ENCODE peak calls at places on chromosome 22, in four cellular contexts. U is WTC11, T is K562, L is H1. S is an unnamed sample.

GRCh38 chr22:47034905-47035419 is 272.5 kb downstream of the TBC1D22A start:
- DNase-seq in T (no peak), U (no peak), L (no peak), S (peak; percentile 70)

GRCh38 chr22:25940479-25940878 is 198.5 kb downstream of the MYO18B start:
- DNase-seq in U (no peak), L (no peak), T (no peak), S (no peak)

GRCh38 chr22:47558828-47559700 is 796.6 kb downstream of the TBC1D22A start:
- DNase-seq in U (no peak), T (no peak), L (no peak), S (no peak)

GRCh38 chr22:45192701-45193187 is 29.0 kb downstream of the NUP50 start:
- DNase-seq in L (no peak), T (peak; percentile 42), U (peak; percentile 48), S (no peak)

GRCh38 chr22:39592104-39593060 is 21.8 kb downstream of the CACNA1I start:
- DNase-seq in T (no peak), L (no peak), U (no peak), S (peak; percentile 49)

GRCh38 chr22:28424427-28425080 is 255.1 kb downstream of the TTC28 start:
- DNase-seq in L (no peak), U (no peak), T (no peak), S (peak; percentile 39)

GRCh38 chr22:48940988-48941902 is 886.4 kb downstream of the BRD1 start:
- DNase-seq in L (no peak), U (no peak), T (no peak), S (no peak)

GRCh38 chr22:49561338-49561737 is 266.3 kb downstream of the BRD1 start:
- DNase-seq in L (no peak), U (no peak), T (no peak), S (no peak)

GRCh38 chr22:25764270-25765015 is 22.5 kb downstream of the MYO18B start:
- DNase-seq in L (no peak), T (peak; percentile 25), U (peak; percentile 72), S (peak; percentile 42)

GRCh38 chr22:42648368-42649260 is 578 bp downstream of the CYB5R3 start:
- DNase-seq in T (no peak), U (no peak), L (no peak), S (no peak)

GRCh38 chr22:27251563-27251962 is 550.0 kb downstream of the MN1 start:
- DNase-seq in U (no peak), L (no peak), T (no peak), S (no peak)

GRCh38 chr22:27335102-27335660 is 466.4 kb downstream of the MN1 start:
- DNase-seq in T (no peak), U (no peak), L (no peak), S (no peak)

GRCh38 chr22:43263645-43264514 is 76.9 kb upstream of the TTLL12 start:
- DNase-seq in L (no peak), U (no peak), T (peak; percentile 72), S (peak; percentile 66)

GRCh38 chr22:31177420-31178162 is 17.6 kb downstream of the RNF185 start:
- DNase-seq in T (no peak), U (no peak), L (no peak), S (no peak)

DNA sequence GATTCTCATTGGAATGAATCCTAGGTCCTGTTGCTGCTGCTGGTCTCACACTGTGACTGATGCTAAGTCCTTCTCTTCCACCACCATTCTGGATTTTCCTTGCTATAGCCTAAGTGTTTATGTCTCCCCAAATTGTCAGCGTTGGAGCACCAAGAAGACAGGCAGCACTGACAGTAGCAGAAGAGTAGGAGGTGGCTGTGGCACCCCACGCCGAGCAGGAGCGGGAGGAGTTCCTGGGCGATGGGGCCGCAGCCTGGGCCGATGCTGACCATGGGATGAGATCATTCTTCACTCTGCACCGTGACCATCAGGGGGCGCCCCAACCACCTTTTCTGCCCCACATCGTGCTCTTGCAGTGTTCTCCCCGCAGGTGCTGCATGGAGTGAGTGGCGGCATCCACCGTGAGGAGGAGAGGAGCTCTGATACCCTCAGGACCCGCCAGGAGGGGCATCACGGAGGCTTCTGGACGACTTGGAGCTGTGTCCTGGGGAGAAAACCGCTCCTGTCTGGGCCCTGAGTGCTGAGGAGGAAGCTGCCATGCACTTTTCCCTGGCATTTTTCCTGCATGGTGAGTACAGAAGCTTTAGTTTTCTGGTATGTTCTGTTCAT is 57.0 kb downstream of the LRRC74B start:
- DNase-seq in L (peak; percentile 80), U (peak; percentile 95), T (peak; percentile 100), S (peak; percentile 88)
- TF ChIP-seq TEAD4 in L (no peak), U (no peak), T (no peak), S (no peak)

DNA sequence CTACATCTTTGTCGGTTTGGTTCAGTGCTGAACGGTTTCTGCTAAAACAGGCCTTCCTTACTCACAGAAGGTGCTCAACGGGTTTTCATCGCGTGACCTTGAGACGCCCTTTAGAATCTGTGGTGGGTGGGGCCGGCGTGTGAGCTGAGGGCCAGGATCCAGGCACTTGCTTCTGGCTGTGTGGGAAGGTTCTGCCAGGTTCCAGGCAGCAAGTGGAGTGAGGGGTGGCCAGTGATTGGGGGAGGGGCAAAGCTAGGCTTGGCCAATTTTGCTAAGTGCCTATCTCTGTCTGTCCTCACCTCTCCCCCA is 35.2 kb downstream of the KCNJ4 start:
- DNase-seq in L (no peak), U (no peak), T (no peak), S (no peak)
- TF ChIP-seq TEAD4 in L (no peak), U (no peak), T (no peak), S (no peak)

DNA sequence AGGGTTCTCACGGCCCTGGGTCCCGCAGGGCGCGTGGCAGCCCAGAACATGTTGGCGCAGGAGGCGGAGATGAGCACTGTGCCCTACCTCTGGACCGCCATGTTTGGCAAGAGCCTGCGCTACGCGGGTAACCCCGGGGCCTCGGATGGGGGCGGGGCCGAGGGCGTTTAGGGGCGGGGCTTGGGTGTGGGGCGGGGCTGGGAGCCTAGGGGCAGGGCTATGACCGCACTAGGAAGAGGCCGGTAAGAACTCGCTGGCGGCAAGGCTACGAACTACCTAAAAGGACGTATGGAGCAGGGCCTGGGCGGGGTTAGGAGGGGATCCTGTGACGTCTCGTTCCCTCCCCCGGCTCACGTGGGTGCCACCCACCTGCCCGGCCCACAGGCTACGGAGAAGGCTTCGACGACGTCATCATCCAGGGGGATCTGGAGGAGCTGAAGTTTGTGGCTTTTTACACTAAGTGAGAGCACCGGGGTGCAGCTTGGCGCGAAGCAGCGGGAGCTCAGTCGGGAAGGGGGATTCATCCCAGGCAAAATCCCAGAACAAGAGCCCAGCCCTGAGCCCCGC is 2.8 kb upstream of the LZTR1 start:
- DNase-seq in U (peak; percentile 95), L (peak; percentile 92), T (peak; percentile 94), S (peak; percentile 70)
- TF ChIP-seq TEAD4 in U (no peak), L (no peak), T (no peak), S (no peak)

GRCh38 chr22:38257650-38258246 is 15.1 kb downstream of the TMEM184B start:
- DNase-seq in L (no peak), T (no peak), U (no peak), S (no peak)
- TF ChIP-seq TEAD4 in L (no peak), T (no peak), U (no peak), S (no peak)

GRCh38 chr22:34427436-34427835 is 507.2 kb upstream of the LARGE1 start:
- DNase-seq in T (no peak), L (no peak), U (no peak), S (no peak)

GRCh38 chr22:34430386-34430785 is 510.1 kb upstream of the LARGE1 start:
- DNase-seq in L (no peak), U (no peak), T (no peak), S (no peak)

GRCh38 chr22:34427841-34428240 is 507.6 kb upstream of the LARGE1 start:
- DNase-seq in L (no peak), U (no peak), T (no peak), S (no peak)

DNA sequence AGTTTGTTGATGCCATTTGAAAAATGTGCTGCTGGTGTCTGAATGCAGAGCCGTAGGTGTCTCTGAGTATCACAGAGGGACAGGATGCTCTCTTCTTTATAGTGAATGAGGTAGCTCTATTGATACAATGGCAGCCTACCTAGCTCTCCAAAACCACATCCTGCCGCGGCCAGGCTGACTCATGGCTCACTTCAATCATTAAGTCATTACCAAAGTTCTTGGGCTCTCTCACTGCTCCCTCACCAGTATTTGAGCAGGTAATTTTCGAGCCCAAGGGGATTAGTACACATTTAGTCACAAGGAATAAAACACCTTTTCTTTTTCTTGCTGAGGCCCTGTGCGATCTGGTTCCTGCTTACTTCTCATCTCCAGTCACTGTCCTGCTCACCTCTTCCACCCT is 509.0 kb upstream of the LARGE1 start:
- DNase-seq in U (no peak), L (no peak), T (no peak), S (no peak)
- TF ChIP-seq TEAD4 in U (no peak), L (no peak), T (no peak), S (no peak)

GRCh38 chr22:19866665-19867009 is 12.0 kb upstream of the GNB1L start:
- DNase-seq in U (no peak), T (no peak), L (no peak), S (no peak)

GRCh38 chr22:19864538-19865106 is 9.9 kb upstream of the GNB1L start:
- DNase-seq in T (no peak), L (no peak), U (no peak), S (no peak)

GRCh38 chr22:19862616-19863246 is 8.1 kb upstream of the GNB1L start:
- DNase-seq in U (no peak), T (no peak), L (no peak), S (no peak)

GRCh38 chr22:19865141-19865829 is 10.6 kb upstream of the GNB1L start:
- DNase-seq in L (no peak), T (no peak), U (no peak), S (no peak)

DNA sequence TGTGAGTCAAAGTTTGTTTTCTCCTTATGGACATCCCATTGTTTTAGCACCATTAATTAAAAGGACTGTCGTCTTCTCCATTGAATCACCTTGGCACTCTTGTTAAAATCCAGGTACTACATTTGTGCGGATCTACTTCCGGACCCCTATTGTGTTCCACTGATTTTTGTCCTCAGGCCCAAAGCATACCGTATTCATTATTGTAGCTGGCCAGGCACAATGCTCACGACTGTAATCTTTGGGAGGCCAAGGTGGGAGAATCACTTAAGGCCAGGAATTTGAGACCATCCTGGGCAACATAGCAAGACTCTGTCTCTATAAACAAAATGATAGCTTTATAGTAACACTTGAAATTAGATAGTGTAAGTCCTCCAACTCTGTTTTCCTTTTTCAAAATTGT is 8.9 kb upstream of the GNB1L start:
- DNase-seq in U (no peak), T (no peak), L (no peak), S (no peak)
- TF ChIP-seq TEAD4 in U (no peak), T (no peak), L (no peak), S (no peak)